ENCODE peak calls at places on chromosomes 7 and 10, in five cellular contexts. L is left ventricle myocardium inferior, X is AG04450, N is neural progenitor cell, J is transverse colon. S is an unnamed sample. For H3K27me3 and H3K9me3, the result is how much of the 10 kb centered on the place peaks cover.

GRCh38 chr10:114374141-114374791 is 30.0 kb downstream of the AFAP1L2 start:
- DNase-seq in L (peak), N (no peak), J (peak), X (no peak), S (peak)

GRCh38 chr7:133829336-133829897 is 297.7 kb upstream of the LRGUK start:
- DNase-seq in N (no peak), L (no peak), J (no peak), X (no peak), S (no peak)

GRCh38 chr7:46321556-46322205 is 400.6 kb upstream of the IGFBP3 start:
- DNase-seq in J (no peak), L (no peak), X (no peak), N (no peak), S (no peak)

GRCh38 chr10:19416164-19416563 is 367.6 kb downstream of the MALRD1 start:
- DNase-seq in J (no peak), X (no peak), N (no peak), L (no peak), S (no peak)

GRCh38 chr10:101207026-101207425 is 22.2 kb downstream of the LBX1 start:
- DNase-seq in X (no peak), J (no peak), N (no peak), L (no peak), S (no peak)

GRCh38 chr10:114199239-114199638 is 20.1 kb downstream of the TDRD1 start:
- DNase-seq in N (no peak), X (no peak), J (no peak), L (no peak), S (no peak)

GRCh38 chr10:14422431-14422830 is 91.7 kb upstream of the FRMD4A start:
- DNase-seq in X (no peak), L (no peak), J (no peak), N (no peak), S (no peak)

GRCh38 chr7:91398341-91398740 is 134.1 kb downstream of the FZD1 start:
- DNase-seq in X (no peak), J (no peak), N (no peak), L (no peak), S (no peak)

GRCh38 chr10:131928248-131929095 is 27.7 kb downstream of the PPP2R2D start:
- DNase-seq in X (no peak), L (peak), J (no peak), N (no peak), S (no peak)

GRCh38 chr7:132577206-132578049 is 1.2 kb upstream of the PLXNA4 start:
- DNase-seq in X (no peak), L (peak), J (peak), N (peak), S (peak)

GRCh38 chr10:103204353-103205255 is 11.5 kb upstream of the NT5C2 start:
- DNase-seq in L (no peak), X (peak), N (peak), J (no peak), S (no peak)

GRCh38 chr7:107874605-107875446 is 16.2 kb upstream of the DLD start:
- DNase-seq in N (peak), J (peak), X (no peak), L (no peak), S (no peak)

GRCh38 chr10:73480158-73480557 is 15.7 kb downstream of the PPP3CB start:
- DNase-seq in N (no peak), J (no peak), L (no peak), X (no peak), S (no peak)

GRCh38 chr10:13624630-13625029 is 37.9 kb downstream of the PRPF18 start:
- DNase-seq in J (no peak), L (no peak), N (no peak), X (no peak), S (no peak)

DNA sequence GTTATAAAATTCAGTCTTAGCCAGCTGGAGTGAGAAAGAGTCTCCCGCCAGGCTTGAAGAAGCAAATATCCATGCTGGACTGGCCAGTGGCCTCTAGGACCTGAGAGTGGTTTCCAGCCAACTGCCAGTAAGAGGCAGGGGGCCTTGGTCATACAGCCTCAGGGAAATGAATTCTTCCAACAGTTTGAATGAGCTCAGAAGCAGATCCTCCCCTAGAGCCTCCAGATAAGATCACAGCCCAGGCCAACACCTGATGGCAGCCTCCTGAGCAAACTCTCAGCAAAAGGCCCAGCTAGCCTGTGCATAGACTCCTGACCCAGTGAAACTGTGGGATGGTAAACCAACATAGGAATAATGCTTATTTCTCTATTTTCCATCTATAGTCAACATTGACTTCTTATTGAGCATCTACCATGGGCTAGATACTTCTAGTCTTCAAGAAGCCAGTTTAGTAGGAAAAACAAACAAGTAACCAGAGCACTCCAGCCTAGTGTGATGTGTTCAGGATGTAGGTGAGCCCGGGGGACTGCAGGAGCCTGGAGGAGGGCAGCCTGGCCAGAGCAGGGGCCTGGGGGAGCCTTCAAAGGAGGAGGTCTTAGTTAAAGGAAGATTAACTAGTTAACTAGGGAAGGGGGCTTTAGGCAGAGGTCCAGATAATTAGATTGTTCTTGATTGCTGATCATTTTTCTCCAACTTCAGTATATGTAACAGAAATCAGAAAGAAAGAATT is 115.4 kb upstream of the ADO start:
- DNase-seq in N (no peak), L (no peak), X (no peak), J (no peak), S (no peak)
- H3K4me3 ChIP-seq in N (no peak), L (no peak), X (no peak), J (no peak), S (no peak)

GRCh38 chr7:150962743-150963399 is 15.2 kb downstream of the KCNH2 start:
- DNase-seq in N (peak), L (peak), X (no peak), J (peak), S (peak)
- H3K27me3 ChIP-seq in N (under half), L (half or more), X (under half), J (under half), S (under half)

DNA sequence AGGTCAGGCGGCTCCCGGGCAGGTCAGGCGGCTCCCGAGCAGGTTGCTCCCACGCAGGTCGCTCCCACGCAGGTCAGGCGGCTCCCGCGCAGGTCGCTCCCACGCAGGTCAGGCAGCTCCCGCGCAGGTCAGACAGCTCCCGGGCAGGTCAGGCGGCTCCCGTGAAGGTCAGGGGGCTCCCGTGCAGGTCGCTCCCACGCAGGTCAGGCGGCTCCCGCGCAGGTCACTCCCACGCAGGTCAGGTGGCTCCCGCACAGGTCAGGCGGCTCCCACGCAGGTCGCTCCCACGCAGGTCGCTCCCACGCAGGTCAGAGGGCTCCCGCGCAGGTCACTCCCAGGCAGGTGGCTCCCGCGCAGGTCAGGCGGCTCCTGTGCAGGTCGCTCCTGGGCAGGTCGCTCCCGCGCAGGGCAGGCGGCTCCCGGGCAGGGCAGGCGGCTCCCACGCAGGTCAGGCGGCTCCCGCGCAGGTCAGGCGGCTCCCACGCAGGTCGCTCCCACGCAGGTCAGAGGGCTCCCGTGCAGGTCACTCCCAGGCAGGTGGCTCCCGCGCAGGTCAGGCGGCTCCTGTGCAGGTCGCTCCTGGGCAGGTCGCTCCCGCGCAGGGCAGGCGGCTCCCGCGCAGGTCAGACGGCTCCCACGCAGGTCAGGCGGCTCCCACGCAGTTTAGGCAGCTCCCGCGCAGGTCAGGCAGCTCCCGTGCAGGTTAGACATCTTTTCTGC is 30.7 kb downstream of the PTPRN2 start:
- DNase-seq in X (no peak), J (no peak), L (no peak), N (no peak), S (no peak)
- H3K9me3 ChIP-seq in X (half or more), J (under half), L (under half), N (under half), S (under half)

DNA sequence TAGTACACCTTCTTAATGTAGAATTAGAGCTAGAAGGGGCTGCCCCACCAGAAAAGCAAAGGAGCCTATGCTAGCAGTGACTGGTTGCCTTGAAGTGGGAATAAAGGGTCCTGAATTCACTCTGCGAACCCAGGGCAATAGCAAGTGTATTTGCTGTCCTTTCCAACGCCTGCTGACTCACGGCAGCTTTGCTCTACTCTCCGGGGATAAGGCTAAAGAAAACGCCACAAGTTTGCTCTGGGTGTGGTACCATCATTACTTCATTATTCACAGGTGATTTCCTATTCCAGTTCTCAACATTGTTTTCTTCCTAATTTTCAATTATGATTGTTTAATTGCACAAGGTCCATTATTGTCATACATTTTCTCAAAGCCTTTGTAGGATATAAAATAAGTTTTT is 220.5 kb upstream of the AOAH start:
- DNase-seq in N (no peak), X (no peak), L (no peak), J (no peak), S (no peak)
- H3K4me3 ChIP-seq in N (no peak), X (no peak), L (no peak), J (no peak), S (no peak)